ENCODE peak calls at places on chromosomes 7 and 10, in four cellular contexts. One of them, this sample, is unnamed. For H3K4me1, the result is how much of the 10 kb centered on the place peaks cover.

GRCh38 chr7:116169060-116169459 is 41.3 kb upstream of the TES start:
- DNase-seq in upper lobe of right lung: no peak
- DNase-seq in transverse colon: no peak
- DNase-seq in OCI-LY7: no peak
- DNase-seq in this sample: peak

GRCh38 chr10:22442468-22442867 is 97.2 kb downstream of the SPAG6 start:
- DNase-seq in upper lobe of right lung: no peak
- DNase-seq in transverse colon: no peak
- DNase-seq in OCI-LY7: no peak
- DNase-seq in this sample: no peak

GRCh38 chr10:85666987-85667386 is 699.6 kb downstream of the GRID1 start:
- DNase-seq in upper lobe of right lung: no peak
- DNase-seq in transverse colon: no peak
- DNase-seq in OCI-LY7: no peak
- DNase-seq in this sample: no peak

GRCh38 chr10:86849495-86849894 is 93.1 kb downstream of the BMPR1A start:
- DNase-seq in upper lobe of right lung: no peak
- DNase-seq in transverse colon: no peak
- DNase-seq in OCI-LY7: no peak
- DNase-seq in this sample: no peak

GRCh38 chr10:23525406-23525805 is 86.5 kb downstream of the OTUD1 start:
- DNase-seq in upper lobe of right lung: no peak
- DNase-seq in transverse colon: peak
- DNase-seq in OCI-LY7: peak
- DNase-seq in this sample: peak

GRCh38 chr7:70805360-70805759 is 326.6 kb upstream of the GALNT17 start:
- DNase-seq in upper lobe of right lung: no peak
- DNase-seq in transverse colon: no peak
- DNase-seq in OCI-LY7: peak
- DNase-seq in this sample: no peak

GRCh38 chr7:1318661-1319060 is 86.0 kb downstream of the UNCX start:
- DNase-seq in upper lobe of right lung: peak
- DNase-seq in transverse colon: no peak
- DNase-seq in OCI-LY7: no peak
- DNase-seq in this sample: no peak

GRCh38 chr7:123797673-123798526 is 47.1 kb upstream of the HYAL4 start:
- DNase-seq in upper lobe of right lung: no peak
- DNase-seq in transverse colon: no peak
- DNase-seq in OCI-LY7: peak
- DNase-seq in this sample: peak

GRCh38 chr7:42350801-42351200 is 113.8 kb upstream of the GLI3 start:
- DNase-seq in upper lobe of right lung: no peak
- DNase-seq in transverse colon: no peak
- DNase-seq in OCI-LY7: no peak
- DNase-seq in this sample: no peak

GRCh38 chr10:620417-620816 is 69.1 kb downstream of the DIP2C start:
- DNase-seq in upper lobe of right lung: no peak
- DNase-seq in transverse colon: no peak
- DNase-seq in OCI-LY7: peak
- DNase-seq in this sample: no peak

GRCh38 chr7:129661645-129662182 is 50.2 kb downstream of the NRF1 start:
- DNase-seq in upper lobe of right lung: no peak
- DNase-seq in transverse colon: no peak
- DNase-seq in OCI-LY7: no peak
- DNase-seq in this sample: no peak

GRCh38 chr7:129664029-129665012 is 52.8 kb downstream of the NRF1 start:
- DNase-seq in upper lobe of right lung: no peak
- DNase-seq in transverse colon: no peak
- DNase-seq in OCI-LY7: peak
- DNase-seq in this sample: peak

GRCh38 chr7:129667551-129667950 is 56.0 kb downstream of the NRF1 start:
- DNase-seq in upper lobe of right lung: no peak
- DNase-seq in transverse colon: no peak
- DNase-seq in OCI-LY7: no peak
- DNase-seq in this sample: no peak

GRCh38 chr7:129667116-129667515 is 55.6 kb downstream of the NRF1 start:
- DNase-seq in upper lobe of right lung: no peak
- DNase-seq in transverse colon: no peak
- DNase-seq in OCI-LY7: no peak
- DNase-seq in this sample: no peak

DNA sequence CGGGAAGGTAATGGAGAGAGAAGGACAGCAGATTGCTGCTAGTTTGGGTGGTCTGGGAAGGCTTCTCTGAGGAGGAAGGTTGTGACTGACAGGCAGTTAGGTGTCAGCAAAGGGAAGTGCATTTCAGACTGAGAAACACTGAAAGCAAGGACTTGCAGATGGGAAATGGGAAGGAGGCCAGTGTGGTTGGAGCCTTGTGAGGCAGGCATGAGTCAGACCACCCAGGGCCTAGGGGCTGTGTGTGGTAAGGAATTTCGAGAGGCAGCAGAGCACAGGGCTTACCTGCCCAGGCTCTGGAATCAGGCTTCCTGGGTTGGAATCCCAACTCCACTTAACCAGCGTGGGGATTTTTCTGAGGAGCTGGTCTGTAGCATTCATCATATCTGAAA is 53.5 kb downstream of the NRF1 start:
- DNase-seq in upper lobe of right lung: no peak
- DNase-seq in transverse colon: no peak
- DNase-seq in OCI-LY7: no peak
- DNase-seq in this sample: no peak
- H3K27ac ChIP-seq in upper lobe of right lung: no peak
- H3K27ac ChIP-seq in transverse colon: no peak
- H3K27ac ChIP-seq in OCI-LY7: no peak
- H3K27ac ChIP-seq in this sample: no peak

GRCh38 chr7:27170494-27170811 is 3.7 kb downstream of the HOXA10 start:
- DNase-seq in upper lobe of right lung: no peak
- DNase-seq in transverse colon: no peak
- DNase-seq in OCI-LY7: no peak
- DNase-seq in this sample: no peak

GRCh38 chr7:27169658-27170493 is 4.2 kb downstream of the HOXA10 start:
- DNase-seq in upper lobe of right lung: peak
- DNase-seq in transverse colon: peak
- DNase-seq in OCI-LY7: no peak
- DNase-seq in this sample: no peak

GRCh38 chr7:27171636-27172387 is 2.3 kb downstream of the HOXA10 start:
- DNase-seq in upper lobe of right lung: peak
- DNase-seq in transverse colon: peak
- DNase-seq in OCI-LY7: no peak
- DNase-seq in this sample: no peak

GRCh38 chr7:27172388-27172774 is 1.7 kb downstream of the HOXA10 start:
- DNase-seq in upper lobe of right lung: peak
- DNase-seq in transverse colon: peak
- DNase-seq in OCI-LY7: no peak
- DNase-seq in this sample: no peak

GRCh38 chr7:27170936-27171635 is 3.0 kb downstream of the HOXA10 start:
- DNase-seq in upper lobe of right lung: peak
- DNase-seq in transverse colon: peak
- DNase-seq in OCI-LY7: no peak
- DNase-seq in this sample: no peak
- H3K4me1 ChIP-seq in upper lobe of right lung: under half
- H3K4me1 ChIP-seq in transverse colon: under half
- H3K4me1 ChIP-seq in OCI-LY7: under half
- H3K4me1 ChIP-seq in this sample: under half

DNA sequence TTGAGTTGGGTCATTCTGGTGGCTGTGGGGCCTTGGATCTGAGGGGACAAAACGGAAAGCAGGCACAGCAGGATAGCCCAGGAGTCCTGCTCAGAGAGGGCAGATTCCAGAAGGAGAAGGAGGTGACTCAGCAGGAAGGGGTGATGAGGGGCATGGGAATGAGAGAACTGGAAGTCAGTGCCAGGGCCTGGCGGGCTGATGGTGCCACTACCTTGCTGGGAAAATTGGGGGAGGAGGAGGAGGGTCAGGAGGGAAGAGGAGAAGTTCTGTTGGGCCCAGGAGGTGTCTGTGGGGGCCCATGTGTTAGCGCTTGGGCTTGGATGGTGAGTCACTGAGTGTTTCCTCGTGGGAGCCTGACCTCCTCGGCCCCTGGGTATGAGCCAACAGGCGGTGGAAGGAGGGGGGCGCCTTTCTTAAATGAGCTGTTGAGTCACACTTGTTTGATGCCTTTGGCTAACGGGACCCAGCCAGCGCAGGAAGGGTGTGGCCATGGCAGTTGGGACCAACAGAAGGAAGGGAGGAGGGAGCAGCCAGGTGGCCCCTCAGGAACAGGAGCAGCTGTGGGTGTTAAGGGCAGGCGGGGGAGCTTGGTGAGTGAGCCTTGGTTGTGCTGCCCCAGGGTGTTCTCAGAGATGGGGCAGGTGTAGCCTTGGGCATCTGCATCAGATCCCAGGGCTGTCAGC is 130.0 kb upstream of the BTBD16 start:
- DNase-seq in upper lobe of right lung: peak
- DNase-seq in transverse colon: peak
- DNase-seq in OCI-LY7: no peak
- DNase-seq in this sample: peak
- H3K4me3 ChIP-seq in upper lobe of right lung: no peak
- H3K4me3 ChIP-seq in transverse colon: no peak
- H3K4me3 ChIP-seq in OCI-LY7: no peak
- H3K4me3 ChIP-seq in this sample: no peak

DNA sequence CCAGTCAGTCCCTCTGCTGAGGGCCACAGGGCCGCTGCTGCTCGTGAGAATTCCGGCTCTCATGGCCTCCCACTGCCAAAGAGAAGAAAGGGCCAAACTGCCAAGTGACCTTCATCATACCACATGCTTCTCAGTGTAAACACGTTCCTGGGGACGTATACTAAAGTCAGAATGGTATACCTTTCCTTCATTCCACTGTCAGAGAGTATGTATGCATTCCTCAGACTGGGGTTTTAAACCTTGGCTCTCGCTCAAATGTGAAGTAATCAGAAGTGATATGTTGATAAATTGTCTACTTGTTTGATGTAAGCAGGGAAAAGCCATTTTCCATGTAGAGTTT is 52.9 kb upstream of the SEC61G start:
- DNase-seq in upper lobe of right lung: no peak
- DNase-seq in transverse colon: no peak
- DNase-seq in OCI-LY7: no peak
- DNase-seq in this sample: no peak
- H3K27ac ChIP-seq in upper lobe of right lung: no peak
- H3K27ac ChIP-seq in transverse colon: peak
- H3K27ac ChIP-seq in OCI-LY7: no peak
- H3K27ac ChIP-seq in this sample: no peak

GRCh38 chr7:131141443-131141967 is 186.2 kb upstream of the MKLN1 start:
- DNase-seq in upper lobe of right lung: no peak
- DNase-seq in transverse colon: no peak
- DNase-seq in OCI-LY7: no peak
- DNase-seq in this sample: no peak
- H3K4me1 ChIP-seq in upper lobe of right lung: under half
- H3K4me1 ChIP-seq in transverse colon: under half
- H3K4me1 ChIP-seq in OCI-LY7: under half
- H3K4me1 ChIP-seq in this sample: under half

GRCh38 chr10:66926841-66927240 is 1.0 kb downstream of the LRRTM3 start:
- DNase-seq in upper lobe of right lung: no peak
- DNase-seq in transverse colon: no peak
- DNase-seq in OCI-LY7: no peak
- DNase-seq in this sample: no peak

GRCh38 chr10:66928791-66929190 is 3.0 kb downstream of the LRRTM3 start:
- DNase-seq in upper lobe of right lung: no peak
- DNase-seq in transverse colon: no peak
- DNase-seq in OCI-LY7: no peak
- DNase-seq in this sample: no peak

GRCh38 chr10:66927271-66927950 is 1.6 kb downstream of the LRRTM3 start:
- DNase-seq in upper lobe of right lung: no peak
- DNase-seq in transverse colon: no peak
- DNase-seq in OCI-LY7: no peak
- DNase-seq in this sample: no peak

GRCh38 chr10:66929375-66929774 is 3.5 kb downstream of the LRRTM3 start:
- DNase-seq in upper lobe of right lung: no peak
- DNase-seq in transverse colon: no peak
- DNase-seq in OCI-LY7: no peak
- DNase-seq in this sample: no peak

GRCh38 chr10:66928000-66928770 is 2.3 kb downstream of the LRRTM3 start:
- DNase-seq in upper lobe of right lung: no peak
- DNase-seq in transverse colon: no peak
- DNase-seq in OCI-LY7: no peak
- DNase-seq in this sample: no peak
- H3K4me3 ChIP-seq in upper lobe of right lung: no peak
- H3K4me3 ChIP-seq in transverse colon: no peak
- H3K4me3 ChIP-seq in OCI-LY7: no peak
- H3K4me3 ChIP-seq in this sample: no peak

DNA sequence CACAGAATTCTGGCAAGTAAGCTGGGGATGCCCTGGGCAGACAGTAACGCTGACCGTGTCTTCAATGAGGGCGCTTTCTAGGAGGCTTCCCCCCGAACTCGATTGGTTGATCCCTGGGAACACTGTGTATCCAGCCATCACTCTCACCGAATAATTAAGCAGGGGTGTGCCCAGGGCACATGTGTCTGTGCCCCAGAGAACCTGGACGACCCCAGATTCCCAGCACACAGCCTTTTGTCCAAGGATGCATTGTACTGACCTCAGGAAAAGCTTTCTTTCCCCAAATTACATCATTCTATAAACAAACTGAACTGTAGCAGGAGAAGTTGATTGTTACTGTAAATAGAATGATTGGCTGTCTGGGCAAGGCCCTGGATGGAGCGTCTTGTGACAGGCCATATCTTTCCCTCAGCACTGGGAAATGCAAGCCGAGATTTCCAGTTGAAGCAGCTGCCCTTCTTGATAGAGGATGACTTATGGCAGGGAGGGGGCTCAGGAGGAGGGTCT is 6.6 kb upstream of the DEPP1 start:
- DNase-seq in upper lobe of right lung: no peak
- DNase-seq in transverse colon: no peak
- DNase-seq in OCI-LY7: no peak
- DNase-seq in this sample: no peak
- H3K27ac ChIP-seq in upper lobe of right lung: peak
- H3K27ac ChIP-seq in transverse colon: peak
- H3K27ac ChIP-seq in OCI-LY7: no peak
- H3K27ac ChIP-seq in this sample: peak

DNA sequence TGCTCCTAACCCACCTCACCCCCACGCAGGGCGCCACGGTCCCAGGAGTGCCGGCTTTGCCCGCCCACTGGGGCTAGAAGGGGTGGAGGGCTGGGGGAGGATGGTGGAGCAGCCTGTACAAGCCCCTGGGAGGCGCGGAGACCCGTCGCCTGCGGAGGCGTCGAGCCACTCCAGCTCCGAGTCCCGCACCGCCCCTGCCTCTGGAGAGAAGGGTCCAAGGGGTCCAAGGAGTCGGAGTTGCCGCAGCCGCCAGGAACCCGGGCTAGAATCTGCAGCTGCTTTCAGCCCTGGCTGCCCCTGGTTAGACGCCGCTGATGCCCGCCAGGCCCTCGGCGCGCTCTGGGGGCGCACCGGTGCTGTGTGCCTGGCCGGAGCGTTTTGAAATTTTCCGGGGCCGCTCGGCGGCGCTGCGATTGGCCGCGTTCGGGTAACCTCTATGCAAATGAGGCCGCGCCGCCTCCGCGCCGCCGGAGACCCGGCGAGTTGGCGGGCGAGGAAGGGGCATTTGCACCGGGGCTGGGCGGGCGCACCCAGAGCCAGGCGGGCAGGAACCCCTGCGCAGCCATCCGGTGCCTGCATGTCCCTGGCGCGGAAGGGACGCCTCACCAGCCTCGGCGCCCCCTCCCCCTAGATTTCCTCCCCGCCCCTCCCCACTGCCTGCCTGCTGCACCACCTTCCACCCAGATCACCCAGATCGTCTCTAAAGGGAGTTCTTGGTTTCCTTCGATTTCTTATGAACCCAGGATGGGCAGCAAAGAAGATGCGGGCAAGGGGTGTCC is at the start of gene HMX2:
- DNase-seq in upper lobe of right lung: no peak
- DNase-seq in transverse colon: no peak
- DNase-seq in OCI-LY7: peak
- DNase-seq in this sample: no peak
- H3K4me1 ChIP-seq in upper lobe of right lung: under half
- H3K4me1 ChIP-seq in transverse colon: half or more
- H3K4me1 ChIP-seq in OCI-LY7: under half
- H3K4me1 ChIP-seq in this sample: under half

This sample was measured in small intestine.